ENCODE peak calls at places on chromosomes 16 and 17, in four cellular contexts. X is HepG2, W is GM12878, L is H1. H is an unnamed sample.

GRCh38 chr17:50184057-50184456 is 17.4 kb downstream of the COL1A1 start:
- DNase-seq in X (no peak), W (no peak), L (no peak), H (peak; percentile 11)

GRCh38 chr17:46850688-46851028 is 725 bp upstream of the WNT9B start:
- DNase-seq in X (no peak), W (no peak), L (no peak), H (no peak)

GRCh38 chr16:87713469-87714229 is 52.1 kb downstream of the KLHDC4 start:
- DNase-seq in X (no peak), W (no peak), L (no peak), H (no peak)

GRCh38 chr16:11105038-11105903 is 150.7 kb downstream of the SOCS1 start:
- DNase-seq in X (peak; percentile 90), W (peak; percentile 86), L (no peak), H (no peak)

GRCh38 chr17:70074991-70075390 is at the start of gene KCNJ16:
- DNase-seq in X (no peak), W (no peak), L (no peak), H (no peak)

GRCh38 chr17:47989700-47990099 is 18.8 kb downstream of the CDK5RAP3 start:
- DNase-seq in X (no peak), W (peak; percentile 46), L (no peak), H (no peak)

GRCh38 chr16:68251812-68252211 is 6.6 kb downstream of the PLA2G15 start:
- DNase-seq in X (no peak), W (no peak), L (no peak), H (no peak)

GRCh38 chr16:69798466-69798865 is 36.3 kb downstream of the WWP2 start:
- DNase-seq in X (no peak), W (no peak), L (no peak), H (no peak)

GRCh38 chr16:48089053-48089792 is 66.6 kb downstream of the ABCC12 start:
- DNase-seq in X (no peak), W (no peak), L (no peak), H (no peak)

GRCh38 chr17:83156408-83156807 is 77.0 kb downstream of the METRNL start:
- DNase-seq in X (no peak), W (no peak), L (no peak), H (no peak)

GRCh38 chr16:57128787-57129389 is 36.5 kb downstream of the CPNE2 start:
- DNase-seq in X (no peak), W (peak; percentile 28), L (no peak), H (no peak)

GRCh38 chr16:57131351-57131970 is 39.1 kb downstream of the CPNE2 start:
- DNase-seq in X (no peak), W (no peak), L (no peak), H (no peak)

GRCh38 chr16:57133101-57133500 is 40.7 kb downstream of the CPNE2 start:
- DNase-seq in X (no peak), W (no peak), L (no peak), H (no peak)

GRCh38 chr16:57132470-57132869 is 40.1 kb downstream of the CPNE2 start:
- DNase-seq in X (peak; percentile 30), W (no peak), L (no peak), H (no peak)

DNA sequence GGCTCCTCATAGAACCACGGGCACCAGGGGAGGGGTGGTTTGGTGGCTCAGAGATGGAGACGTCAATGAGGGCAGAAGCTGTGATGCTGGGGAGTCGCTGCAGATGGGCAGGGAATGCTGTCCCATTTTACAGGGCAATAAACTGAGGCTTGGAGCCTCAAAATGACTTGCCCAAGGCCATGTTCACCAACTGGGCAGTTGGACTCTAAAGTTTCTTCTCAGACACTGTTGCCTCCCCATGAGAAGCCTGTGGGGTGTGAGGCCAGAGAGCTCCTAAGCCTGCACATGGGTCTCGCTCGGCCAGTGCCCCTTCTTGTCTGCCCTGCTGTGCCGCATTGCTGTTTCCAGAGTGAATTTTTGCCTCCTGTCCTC is 38.6 kb downstream of the CPNE2 start:
- DNase-seq in X (no peak), W (no peak), L (no peak), H (no peak)
- TF ChIP-seq SUZ12 in X (no peak), W (no peak), L (no peak), H (no peak)

DNA sequence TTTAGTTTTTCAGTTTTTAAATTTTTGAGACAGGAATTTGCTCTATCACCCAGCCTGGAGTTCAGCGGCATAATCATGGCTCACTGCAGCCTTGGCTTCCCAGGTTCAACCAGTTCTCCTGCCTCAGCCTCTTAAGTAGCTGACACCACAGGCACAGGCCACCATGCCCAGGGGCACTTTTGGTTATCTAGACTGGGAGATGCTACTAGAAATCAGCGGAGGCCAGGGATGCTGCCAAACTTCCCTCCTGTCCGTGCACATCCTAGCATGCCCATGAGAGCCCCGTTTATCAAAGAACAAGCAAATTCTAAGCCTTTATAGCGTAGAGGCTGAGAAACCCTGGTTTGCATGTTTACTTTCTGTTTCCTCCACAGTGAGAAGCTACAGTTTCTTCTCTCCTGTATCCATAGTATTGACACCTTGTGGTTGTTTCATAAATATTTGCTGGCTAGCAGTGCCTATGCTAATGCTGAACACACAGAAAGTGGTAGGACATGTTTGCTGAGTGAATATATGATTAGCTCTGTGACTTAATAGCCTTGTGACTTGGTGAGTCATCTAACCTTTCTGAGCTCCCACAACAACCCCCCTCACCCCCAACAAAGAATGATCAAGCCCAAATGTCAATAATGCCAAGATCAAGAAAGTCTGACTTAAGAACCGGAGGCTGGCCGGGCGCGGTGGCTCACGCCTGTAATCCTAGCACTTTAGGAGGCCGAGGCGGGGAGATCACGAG is 39.2 kb upstream of the MAF start:
- DNase-seq in X (no peak), W (no peak), L (no peak), H (no peak)
- H3K4me1 ChIP-seq in X (no peaks in the 10 kb centered on the region), W (no peaks in the 10 kb centered on the region), L (no peaks in the 10 kb centered on the region), H (no peaks in the 10 kb centered on the region)

GRCh38 chr17:78806451-78806850 is 24.4 kb upstream of the CYTH1 start:
- DNase-seq in X (no peak), W (no peak), L (no peak), H (no peak)
- H3K36me3 ChIP-seq in X (peaks cover 63% of the 10 kb centered on the region), W (peaks cover 38% of the 10 kb centered on the region), L (peaks cover 73% of the 10 kb centered on the region), H (peaks cover 93% of the 10 kb centered on the region)

DNA sequence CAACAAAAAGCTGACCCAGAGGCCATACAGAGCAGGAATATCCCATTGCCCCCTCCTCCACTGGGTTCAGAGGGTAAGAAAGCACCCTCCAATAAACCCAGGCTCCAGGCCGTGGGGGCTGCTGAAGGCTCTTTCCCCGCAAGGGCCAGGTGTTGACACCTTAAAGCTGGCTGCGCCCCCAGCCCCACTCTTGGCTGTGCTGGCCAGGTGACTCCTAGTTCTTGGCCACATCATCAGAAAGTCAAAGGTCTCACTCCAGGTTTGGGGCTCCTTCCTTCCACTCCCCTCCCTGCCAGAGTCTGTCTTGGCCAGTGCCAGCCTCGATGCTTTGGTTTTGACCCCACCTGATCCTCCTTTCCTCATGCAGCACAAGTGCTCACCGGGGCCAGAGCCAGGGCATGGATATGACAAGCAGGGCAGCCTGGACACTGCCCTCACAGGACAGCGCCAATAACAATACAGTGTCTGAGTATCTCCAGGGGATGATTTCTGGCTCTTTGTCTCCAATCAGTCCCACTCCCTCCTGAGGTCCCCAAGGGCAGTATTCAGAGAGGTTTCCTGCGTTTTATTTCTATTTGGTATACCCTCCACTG is 8.2 kb downstream of the SLC46A1 start:
- DNase-seq in X (no peak), W (no peak), L (no peak), H (no peak)
- TF ChIP-seq SUZ12 in X (no peak), W (no peak), L (no peak), H (no peak)

DNA sequence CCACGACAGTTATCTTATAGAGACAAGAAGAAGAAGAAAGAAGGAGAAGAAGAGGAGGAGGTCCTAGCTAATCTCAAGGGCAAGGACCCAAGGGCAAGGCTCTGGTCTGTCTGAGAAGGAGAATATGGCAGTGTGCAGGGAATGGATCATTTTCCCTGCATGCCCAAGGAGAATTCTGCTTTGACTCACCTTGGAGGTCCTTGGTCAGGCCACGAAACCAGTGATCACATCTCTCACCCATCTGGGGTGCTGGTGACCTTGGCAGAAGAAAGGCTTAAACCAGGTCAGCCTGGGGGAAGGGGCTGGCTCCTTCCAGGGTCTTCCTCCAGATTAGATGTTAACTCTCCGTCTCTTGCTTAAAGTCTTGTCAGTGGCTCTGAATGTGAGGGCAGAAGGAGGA is 1.6 kb upstream of the FMNL1 start:
- DNase-seq in X (no peak), W (no peak), L (no peak), H (no peak)
- H3K4me1 ChIP-seq in X (peaks cover 7% of the 10 kb centered on the region), W (peaks cover 23% of the 10 kb centered on the region), L (no peaks in the 10 kb centered on the region), H (peaks cover 14% of the 10 kb centered on the region)

GRCh38 chr16:15836074-15836473 is 20.8 kb downstream of the MYH11 start:
- DNase-seq in X (no peak), W (no peak), L (no peak), H (no peak)

GRCh38 chr16:15837761-15838160 is 19.1 kb downstream of the MYH11 start:
- DNase-seq in X (no peak), W (no peak), L (no peak), H (no peak)

GRCh38 chr16:15833551-15833950 is 23.3 kb downstream of the MYH11 start:
- DNase-seq in X (no peak), W (no peak), L (no peak), H (no peak)

GRCh38 chr16:15835136-15835878 is 21.5 kb downstream of the MYH11 start:
- DNase-seq in X (no peak), W (peak; percentile 37), L (no peak), H (no peak)

DNA sequence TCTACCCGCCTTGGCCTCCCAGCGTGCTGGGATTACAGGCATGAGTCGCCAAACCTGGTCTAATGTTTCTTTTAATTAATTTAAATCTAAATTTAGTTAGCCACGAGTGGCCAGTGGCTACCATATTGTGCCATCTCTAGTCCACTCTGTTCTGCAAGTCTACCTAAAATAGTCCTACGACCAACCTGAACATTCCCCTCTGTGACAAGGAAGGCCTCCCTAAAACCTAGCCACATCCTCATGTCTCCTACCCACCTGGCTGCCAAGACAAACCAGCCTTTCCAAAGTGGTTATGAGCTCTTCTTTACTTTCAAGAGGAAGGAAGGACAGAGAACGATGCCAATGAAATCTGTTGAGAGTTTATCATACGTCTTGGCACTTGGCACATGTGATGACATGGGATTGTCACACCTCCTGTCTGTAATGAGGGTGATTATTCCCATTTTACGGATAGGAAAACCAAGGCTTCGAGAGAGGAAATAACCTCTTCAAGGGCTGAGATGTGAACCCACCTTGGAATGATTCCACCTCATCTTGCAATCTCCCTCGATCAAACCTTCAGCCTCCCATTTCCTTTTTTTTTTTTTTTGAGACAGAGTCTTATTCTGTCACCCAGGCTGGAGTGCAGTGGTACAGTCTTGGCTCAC is 19.7 kb downstream of the MYH11 start:
- DNase-seq in X (no peak), W (no peak), L (no peak), H (no peak)
- H3K36me3 ChIP-seq in X (no peaks in the 10 kb centered on the region), W (no peaks in the 10 kb centered on the region), L (no peaks in the 10 kb centered on the region), H (no peaks in the 10 kb centered on the region)